ENCODE peak calls at places on chromosome 1, in five cellular contexts. H is neural progenitor cell; B is cardiac fibroblast; E is activated naive CD8-positive, alpha-beta T cell treated with anti-CD3 and anti-CD28 coated beads, Interleukin-2, amount 50 U/mL, for 24 hours; N is H7. O is an unnamed sample.
A peak's percentile ranks its signal among the peaks of the same experiment; 100 is the strongest.

GRCh38 chr1:20476260-20477038 is 9.6 kb downstream of the CAMK2N1 start:
- DNase-seq in H (peak; percentile 53), E (no peak), B (peak; percentile 18), N (peak; percentile 88), O (peak; percentile 10)

GRCh38 chr1:207345644-207346561 is 24.4 kb downstream of the CD55 start:
- DNase-seq in B (no peak), H (no peak), N (no peak), E (no peak), O (no peak)

GRCh38 chr1:71651229-71651628 is 570.4 kb upstream of the ZRANB2 start:
- DNase-seq in H (no peak), E (no peak), N (no peak), B (no peak), O (no peak)

GRCh38 chr1:116853680-116854191 is 56.0 kb upstream of the PTGFRN start:
- DNase-seq in N (peak; percentile 54), E (no peak), H (peak; percentile 30), B (peak; percentile 84), O (peak; percentile 89)

GRCh38 chr1:49435291-49435690 is 588.5 kb downstream of the AGBL4 start:
- DNase-seq in N (no peak), E (no peak), H (no peak), B (no peak), O (peak; percentile 2)

GRCh38 chr1:101993703-101994102 is 3.0 kb downstream of the OLFM3 start:
- DNase-seq in N (no peak), B (no peak), E (no peak), H (no peak), O (no peak)

GRCh38 chr1:53272349-53272748 is 34.0 kb upstream of the MAGOH start:
- DNase-seq in H (no peak), B (no peak), N (no peak), E (no peak), O (no peak)

GRCh38 chr1:19156676-19157075 is 53.4 kb downstream of the UBR4 start:
- DNase-seq in N (no peak), E (no peak), B (peak; percentile 64), H (no peak), O (peak; percentile 90)

O was measured in iris pigment epithelial cell.